ENCODE peak calls at places on chromosomes 4 and X, in four cellular contexts. K, A, D and N are unnamed samples.

GRCh38 chrX:107684956-107685385 is 56.7 kb downstream of the PRPS1 start:
- DNase-seq in K (no peak), A (no peak), D (peak), N (no peak)

GRCh38 chr4:138562544-138562961 is 320.4 kb upstream of the SLC7A11 start:
- DNase-seq in K (no peak), A (no peak), D (peak), N (peak)

GRCh38 chrX:103954259-103954658 is 8.2 kb upstream of the TMSB15B start:
- DNase-seq in K (no peak), A (no peak), D (no peak), N (no peak)

GRCh38 chr4:102356562-102357202 is 11.4 kb upstream of the SLC39A8 start:
- DNase-seq in K (no peak), A (no peak), D (no peak), N (no peak)

GRCh38 chr4:105050896-105051295 is 95.8 kb upstream of the TET2 start:
- DNase-seq in K (no peak), A (no peak), D (peak), N (no peak)

GRCh38 chr4:61553562-61554125 is 353.5 kb downstream of the ADGRL3 start:
- DNase-seq in K (no peak), A (no peak), D (no peak), N (no peak)

GRCh38 chr4:59127748-59128147 is 2017.6 kb upstream of the IGFBP7 start:
- DNase-seq in K (no peak), A (no peak), D (no peak), N (no peak)

GRCh38 chr4:173535165-173535737 is 5.2 kb upstream of the HAND2 start:
- DNase-seq in K (no peak), A (no peak), D (no peak), N (no peak)

GRCh38 chrX:77918568-77918967 is 8.1 kb downstream of the ATP7A start:
- DNase-seq in K (no peak), A (no peak), D (peak), N (peak)

GRCh38 chr4:181938641-181939040 is 304.6 kb upstream of the TENM3 start:
- DNase-seq in K (no peak), A (no peak), D (no peak), N (no peak)

GRCh38 chr4:47705326-47705981 is 132.4 kb downstream of the CORIN start:
- DNase-seq in K (no peak), A (peak), D (peak), N (no peak)

GRCh38 chr4:102723511-102723910 is 37.3 kb downstream of the MANBA start:
- DNase-seq in K (no peak), A (no peak), D (no peak), N (no peak)

GRCh38 chrX:153650959-153651358 is 4.0 kb downstream of the DUSP9 start:
- DNase-seq in K (no peak), A (no peak), D (no peak), N (no peak)

GRCh38 chrX:105331244-105331643 is 110.8 kb upstream of the TEX13A start:
- DNase-seq in K (no peak), A (no peak), D (peak), N (no peak)

GRCh38 chr4:185792384-185793146 is 19.4 kb downstream of the SORBS2 start:
- DNase-seq in K (no peak), A (no peak), D (peak), N (peak)

GRCh38 chrX:133859336-133859735 is 126.1 kb downstream of the GPC3 start:
- DNase-seq in K (no peak), A (no peak), D (no peak), N (no peak)

GRCh38 chrX:63920875-63921274 is 135.9 kb upstream of the ARHGEF9 start:
- DNase-seq in K (no peak), A (no peak), D (no peak), N (no peak)

GRCh38 chr4:180665994-180666818 is 1577.0 kb upstream of the TENM3 start:
- DNase-seq in K (no peak), A (peak), D (peak), N (peak)

GRCh38 chr4:113444386-113444785 is 317.2 kb downstream of the CAMK2D start:
- DNase-seq in K (no peak), A (no peak), D (peak), N (peak)

GRCh38 chr4:107577743-107578142 is 142.3 kb downstream of the PAPSS1 start:
- DNase-seq in K (no peak), A (no peak), D (no peak), N (no peak)